ENCODE peak calls at places on chromosomes 11 and 22, in nine cellular contexts. Q is PC-3, R is Calu3, U is psoas muscle, P is fibroblast of the aortic adventitia, H is MM.1S, Y is transverse colon, K is GM12865, G is AG09319. E is an unnamed sample.

GRCh38 chr22:18998998-18999397 is 62.9 kb upstream of the PRODH start:
- DNase-seq in U (no peak), G (no peak), R (no peak), K (no peak), P (no peak), H (no peak), Y (no peak), Q (no peak), E (no peak)

GRCh38 chr11:72574534-72575460 is 99.4 kb downstream of the PDE2A start:
- DNase-seq in K (no peak), H (no peak), U (no peak), Q (no peak), Y (no peak), R (no peak), G (no peak), P (no peak), E (no peak)

GRCh38 chr22:24731786-24732185 is 42.7 kb downstream of the PIWIL3 start:
- DNase-seq in Y (no peak), U (no peak), K (no peak), P (no peak), G (no peak), R (no peak), H (no peak), Q (no peak), E (no peak)

GRCh38 chr11:116557261-116557660 is 215.5 kb downstream of the BUD13 start:
- DNase-seq in K (no peak), R (no peak), H (no peak), P (no peak), U (no peak), Q (no peak), G (no peak), Y (no peak), E (no peak)

GRCh38 chr11:61023086-61024035 is 51.9 kb downstream of the CD6 start:
- DNase-seq in H (no peak), U (no peak), K (peak), Q (no peak), R (no peak), Y (peak), P (no peak), G (no peak), E (no peak)

GRCh38 chr11:86687083-86687799 is 14.8 kb upstream of the ME3 start:
- DNase-seq in P (peak), Q (no peak), K (no peak), H (peak), R (no peak), Y (no peak), G (no peak), U (no peak), E (no peak)

GRCh38 chr11:35082322-35083180 is 56.4 kb upstream of the CD44 start:
- DNase-seq in G (peak), Y (peak), K (peak), U (peak), Q (peak), R (peak), H (peak), P (peak), E (peak)

GRCh38 chr11:129694538-129694937 is 121.1 kb upstream of the TMEM45B start:
- DNase-seq in Q (peak), R (peak), K (peak), G (no peak), Y (peak), H (no peak), P (no peak), U (no peak), E (no peak)

GRCh38 chr22:44538071-44538470 is 40.0 kb upstream of the RTL6 start:
- DNase-seq in Y (no peak), Q (peak), K (no peak), U (no peak), P (peak), R (no peak), H (no peak), G (no peak), E (peak)

GRCh38 chr11:116742104-116742503 is 30.7 kb downstream of the BUD13 start:
- DNase-seq in G (no peak), U (no peak), R (no peak), Y (no peak), P (peak), K (no peak), Q (no peak), H (no peak), E (no peak)

GRCh38 chr11:66315921-66316811 is 678 bp downstream of the CD248 start:
- DNase-seq in Y (no peak), K (no peak), G (no peak), U (peak), Q (no peak), R (no peak), P (no peak), H (no peak), E (no peak)

GRCh38 chr11:62925745-62926668 is 4.8 kb upstream of the CHRM1 start:
- DNase-seq in H (no peak), R (no peak), Q (no peak), Y (no peak), P (no peak), U (no peak), G (no peak), K (no peak), E (no peak)

GRCh38 chr11:130486981-130487380 is 38.5 kb downstream of the ADAMTS15 start:
- DNase-seq in K (no peak), G (no peak), Q (no peak), R (no peak), Y (no peak), P (no peak), H (no peak), U (no peak), E (no peak)

GRCh38 chr11:90423378-90423777 is 200.5 kb upstream of the CHORDC1 start:
- DNase-seq in G (no peak), P (no peak), R (no peak), Q (no peak), Y (no peak), K (no peak), H (no peak), U (no peak), E (no peak)

GRCh38 chr22:31682751-31683150 is 20.7 kb upstream of the PISD start:
- DNase-seq in Y (no peak), U (no peak), R (no peak), Q (no peak), G (no peak), H (no peak), P (no peak), K (no peak), E (no peak)

GRCh38 chr11:2584812-2585565 is 114.8 kb downstream of the KCNQ1OT1 start:
- DNase-seq in P (no peak), K (no peak), G (no peak), U (peak), H (no peak), Y (no peak), Q (no peak), R (no peak), E (no peak)

GRCh38 chr11:74683279-74683871 is 47.9 kb downstream of the CHRDL2 start:
- DNase-seq in K (no peak), H (no peak), R (peak), U (peak), Y (peak), Q (no peak), G (no peak), P (no peak), E (no peak)

GRCh38 chr11:28675183-28675582 is 567.0 kb downstream of the METTL15 start:
- DNase-seq in Y (no peak), G (no peak), Q (no peak), H (no peak), K (no peak), P (no peak), R (no peak), U (no peak), E (no peak)

GRCh38 chr11:77073328-77074001 is 6.7 kb downstream of the CAPN5 start:
- DNase-seq in K (no peak), U (peak), G (peak), Y (peak), R (peak), H (no peak), P (peak), Q (peak), E (peak)

GRCh38 chr22:43789452-43789851 is 22.7 kb downstream of the EFCAB6 start:
- DNase-seq in K (peak), Q (peak), G (peak), U (no peak), P (peak), Y (peak), H (no peak), R (peak), E (peak)

GRCh38 chr11:14480716-14481115 is 18.9 kb downstream of the COPB1 start:
- DNase-seq in Q (no peak), G (no peak), K (no peak), R (no peak), Y (no peak), P (peak), U (no peak), H (no peak), E (no peak)

GRCh38 chr22:41517172-41518047 is 26.9 kb downstream of the POLR3H start:
- DNase-seq in K (peak), U (peak), R (peak), H (no peak), Y (peak), P (peak), Q (peak), G (no peak), E (peak)

GRCh38 chr22:18044548-18045271 is 20.3 kb upstream of the MICAL3 start:
- DNase-seq in P (peak), R (no peak), G (no peak), Q (no peak), K (no peak), U (peak), H (no peak), Y (no peak), E (no peak)

GRCh38 chr11:16296243-16296642 is 60.1 kb downstream of the SOX6 start:
- DNase-seq in G (no peak), K (no peak), H (no peak), P (no peak), Q (no peak), U (no peak), R (no peak), Y (no peak), E (no peak)

GRCh38 chr11:82818399-82819043 is 81.7 kb downstream of the PRCP start:
- DNase-seq in G (no peak), Q (no peak), P (no peak), K (no peak), Y (no peak), U (no peak), R (no peak), H (no peak), E (no peak)

GRCh38 chr22:45503816-45504702 is 1.4 kb downstream of the FBLN1 start:
- DNase-seq in K (no peak), Q (no peak), G (no peak), U (no peak), P (peak), Y (no peak), H (no peak), R (no peak), E (no peak)

GRCh38 chr11:75276696-75277095 is 36.1 kb downstream of the TPBGL start:
- DNase-seq in Y (no peak), G (no peak), U (no peak), H (no peak), P (no peak), R (no peak), Q (no peak), K (no peak), E (no peak)

GRCh38 chr11:78290293-78291176 is 101.8 kb downstream of the USP35 start:
- DNase-seq in R (peak), Y (no peak), P (peak), U (no peak), H (no peak), K (no peak), Q (peak), G (peak), E (peak)

GRCh38 chr11:97739892-97740782 is 1280.6 kb upstream of the CNTN5 start:
- DNase-seq in Y (no peak), U (no peak), R (no peak), Q (peak), P (peak), K (no peak), G (no peak), H (no peak), E (no peak)

GRCh38 chr11:131674051-131674755 is 303.8 kb downstream of the NTM start:
- DNase-seq in G (peak), R (peak), U (peak), H (peak), Q (peak), P (peak), Y (peak), K (peak), E (peak)

GRCh38 chr11:2428322-2428795 is 16.0 kb downstream of the TRPM5 start:
- DNase-seq in Y (peak), Q (peak), G (peak), P (peak), R (peak), K (peak), H (peak), U (peak), E (peak)

GRCh38 chr22:31106651-31107205 is 640 bp downstream of the SELENOM start:
- DNase-seq in K (no peak), H (no peak), Q (no peak), P (peak), Y (no peak), G (peak), R (no peak), U (no peak), E (no peak)

GRCh38 chr11:124837491-124837856 is 27.8 kb upstream of the ROBO3 start:
- DNase-seq in G (peak), K (peak), P (peak), U (no peak), Y (no peak), R (peak), Q (peak), H (peak), E (peak)
- TF ChIP-seq CTCF in G (peak), K (peak), P (peak), U (no peak), Y (no peak), R (no peak), Q (peak), H (peak), E (peak)

DNA sequence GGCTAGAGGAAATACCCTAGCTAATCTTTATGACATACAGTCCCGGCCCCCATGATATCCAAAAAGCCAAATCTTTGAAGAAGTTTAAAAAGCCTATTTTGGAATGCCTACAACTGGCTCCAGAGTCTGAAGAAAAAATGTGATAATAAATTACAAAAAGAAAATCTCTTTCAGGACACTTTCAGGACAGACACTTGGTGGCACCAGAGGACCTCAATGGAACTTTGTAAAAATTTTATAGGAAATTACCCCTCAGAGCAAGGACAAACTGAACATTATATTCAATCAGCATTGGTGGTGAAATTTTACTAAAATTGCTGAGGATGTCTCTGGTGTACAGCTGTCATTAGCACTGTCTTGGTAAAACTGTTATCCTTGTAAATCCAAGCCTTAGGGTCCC is 81.0 kb downstream of the CCDC73 start:
- DNase-seq in Q (peak), P (peak), K (no peak), U (no peak), H (no peak), R (peak), Y (no peak), G (no peak), E (peak)
- TF ChIP-seq CTCF in Q (peak), P (peak), K (peak), U (peak), H (peak), R (peak), Y (no peak), G (peak), E (peak)

GRCh38 chr11:58745705-58746364 is 14.1 kb upstream of the GLYAT start:
- DNase-seq in R (no peak), U (no peak), Q (no peak), K (no peak), P (no peak), G (no peak), H (no peak), Y (no peak), E (no peak)

GRCh38 chr11:58741127-58741526 is 9.4 kb upstream of the GLYAT start:
- DNase-seq in R (no peak), G (no peak), K (no peak), P (no peak), Q (no peak), H (no peak), Y (no peak), U (no peak), E (no peak)

GRCh38 chr11:58744988-58745704 is 13.4 kb upstream of the GLYAT start:
- DNase-seq in G (no peak), K (no peak), U (no peak), R (no peak), H (no peak), Y (no peak), P (no peak), Q (no peak), E (no peak)

GRCh38 chr11:58742140-58742539 is 10.4 kb upstream of the GLYAT start:
- DNase-seq in P (no peak), G (no peak), U (no peak), R (no peak), H (peak), Q (no peak), K (peak), Y (no peak), E (no peak)

GRCh38 chr11:58742981-58743880 is 11.5 kb upstream of the GLYAT start:
- DNase-seq in H (no peak), Q (no peak), R (no peak), G (no peak), U (no peak), K (peak), P (no peak), Y (no peak), E (no peak)
- TF ChIP-seq CTCF in H (peak), Q (peak), R (no peak), G (no peak), U (no peak), K (peak), P (peak), Y (no peak), E (peak)

GRCh38 chr11:19281555-19281954 is 40.8 kb upstream of the E2F8 start:
- DNase-seq in R (no peak), Q (no peak), Y (no peak), G (no peak), K (no peak), H (no peak), P (no peak), U (no peak), E (no peak)

GRCh38 chr11:19275496-19275895 is 34.8 kb upstream of the E2F8 start:
- DNase-seq in Q (peak), Y (no peak), R (peak), U (no peak), H (no peak), K (no peak), P (no peak), G (no peak), E (peak)

GRCh38 chr11:19276859-19277808 is 36.4 kb upstream of the E2F8 start:
- DNase-seq in U (no peak), G (no peak), H (no peak), R (peak), Y (peak), P (no peak), Q (peak), K (no peak), E (peak)

GRCh38 chr11:19281041-19281440 is 40.3 kb upstream of the E2F8 start:
- DNase-seq in U (no peak), K (peak), Y (no peak), H (peak), Q (no peak), R (no peak), G (no peak), P (no peak), E (no peak)

GRCh38 chr11:19279455-19279854 is 38.7 kb upstream of the E2F8 start:
- DNase-seq in P (no peak), R (no peak), H (no peak), K (peak), Y (no peak), U (no peak), Q (no peak), G (no peak), E (no peak)
- TF ChIP-seq CTCF in P (no peak), R (no peak), H (no peak), K (no peak), Y (no peak), U (no peak), Q (no peak), G (no peak), E (no peak)

GRCh38 chr11:69890476-69890875 is 71.3 kb upstream of the FGF3 start:
- DNase-seq in K (no peak), Q (no peak), R (no peak), P (no peak), G (no peak), U (no peak), H (no peak), Y (no peak), E (no peak)

GRCh38 chr11:69891421-69892236 is 72.4 kb upstream of the FGF3 start:
- DNase-seq in P (no peak), K (no peak), Y (peak), Q (peak), R (peak), H (no peak), G (no peak), U (peak), E (peak)

GRCh38 chr11:69892986-69893555 is 73.9 kb upstream of the FGF3 start:
- DNase-seq in H (no peak), U (peak), K (no peak), Q (peak), Y (peak), G (no peak), P (no peak), R (peak), E (peak)

GRCh38 chr11:69893631-69894030 is 74.4 kb upstream of the FGF3 start:
- DNase-seq in P (no peak), Y (no peak), K (no peak), Q (no peak), U (peak), R (no peak), G (no peak), H (no peak), E (no peak)

DNA sequence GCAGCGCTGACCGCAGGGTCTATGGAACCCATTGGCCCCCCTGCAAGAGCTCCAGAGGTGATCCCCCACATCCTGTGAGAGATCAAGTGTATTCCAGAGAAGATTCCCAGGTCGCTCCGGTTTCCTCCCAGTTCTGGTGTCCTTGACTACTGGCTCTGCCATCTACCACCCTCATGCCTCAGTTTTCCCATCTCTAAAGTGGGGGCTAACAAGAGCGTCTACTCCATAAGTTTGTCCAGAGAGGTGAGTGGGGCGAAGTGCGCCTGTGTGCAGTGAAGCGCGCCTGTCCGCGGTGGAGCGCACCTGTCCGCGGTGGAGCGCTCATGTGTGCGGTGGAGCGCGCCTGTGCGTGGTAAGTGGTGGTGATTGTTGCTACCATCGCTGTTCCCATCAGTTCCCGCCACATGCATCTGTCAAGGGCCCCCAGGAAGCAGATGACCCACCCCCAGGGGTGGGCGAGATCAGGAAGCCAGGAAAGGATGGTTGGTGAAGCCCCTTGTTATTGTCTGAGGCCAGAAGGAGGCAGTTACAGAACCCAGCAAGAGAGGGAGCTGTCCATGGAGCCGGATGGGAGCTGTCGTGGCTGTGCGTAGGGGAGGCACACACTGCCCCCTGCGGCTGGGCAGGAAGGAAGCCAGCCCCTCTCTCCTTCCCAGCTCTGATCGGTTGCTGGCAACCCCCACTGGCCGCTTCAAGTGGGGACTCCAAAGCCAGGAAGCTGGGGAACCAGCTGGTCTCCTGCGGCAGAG is 73.2 kb upstream of the FGF3 start:
- DNase-seq in Y (no peak), H (no peak), P (no peak), K (no peak), Q (no peak), U (no peak), R (peak), G (no peak), E (no peak)
- TF ChIP-seq CTCF in Y (no peak), H (no peak), P (no peak), K (no peak), Q (peak), U (no peak), R (peak), G (no peak), E (no peak)

GRCh38 chr11:117823294-117823940 is 1.1 kb downstream of the FXYD2 start:
- DNase-seq in H (no peak), Q (no peak), R (no peak), Y (peak), K (peak), U (peak), G (no peak), P (no peak), E (no peak)
- TF ChIP-seq CTCF in H (no peak), Q (peak), R (no peak), Y (peak), K (peak), U (no peak), G (no peak), P (no peak), E (peak)

GRCh38 chr11:64476866-64477265 is 114.2 kb upstream of the SLC22A12 start:
- DNase-seq in H (no peak), Y (no peak), U (no peak), R (no peak), Q (no peak), P (no peak), G (no peak), K (no peak), E (no peak)
- TF ChIP-seq CTCF in H (no peak), Y (no peak), U (no peak), R (no peak), Q (no peak), P (no peak), G (no peak), K (no peak), E (no peak)